ENCODE peak calls at places on chromosome 22, in six cellular contexts. Z is HT-29; J is naive thymus-derived CD8-positive, alpha-beta T cell; M is stimulated activated naive CD8-positive, alpha-beta T cell treated with anti-CD3 and anti-CD28 coated beads, Interleukin-15, Interleukin-2, amounts not matched to agents 100 U/mL and 50 U/mL, for 24 hours; Q is DMS153; Y is amygdala. E is an unnamed sample.

GRCh38 chr22:32776397-32776796 is 25.1 kb upstream of the TIMP3 start:
- DNase-seq in Z (no peak), J (no peak), M (no peak), Q (no peak), Y (no peak), E (no peak)

GRCh38 chr22:26842103-26842502 is 184.7 kb downstream of the MIAT start:
- DNase-seq in Z (no peak), J (no peak), M (no peak), Q (no peak), Y (no peak), E (no peak)

GRCh38 chr22:43534916-43535315 is 123.1 kb downstream of the MPPED1 start:
- DNase-seq in Z (no peak), J (no peak), M (no peak), Q (no peak), Y (no peak), E (no peak)

GRCh38 chr22:27820896-27821866 is 19.6 kb upstream of the MN1 start:
- DNase-seq in Z (no peak), J (no peak), M (no peak), Q (no peak), Y (no peak), E (no peak)

GRCh38 chr22:17705565-17706450 is 67.3 kb downstream of the BCL2L13 start:
- DNase-seq in Z (no peak), J (no peak), M (peak), Q (no peak), Y (no peak), E (no peak)

GRCh38 chr22:42643632-42644421 is 3.4 kb upstream of the ATP5MGL start:
- DNase-seq in Z (no peak), J (no peak), M (no peak), Q (no peak), Y (no peak), E (no peak)

GRCh38 chr22:27220349-27220748 is 563.0 kb downstream of the MIAT start:
- DNase-seq in Z (no peak), J (no peak), M (no peak), Q (no peak), Y (no peak), E (no peak)

GRCh38 chr22:48492371-48493320 is 1335.0 kb downstream of the BRD1 start:
- DNase-seq in Z (peak), J (no peak), M (peak), Q (peak), Y (peak), E (no peak)

GRCh38 chr22:28894320-28894719 is 10.9 kb downstream of the ZNRF3 start:
- DNase-seq in Z (no peak), J (no peak), M (no peak), Q (no peak), Y (no peak), E (no peak)

GRCh38 chr22:20155330-20156041 is 4.6 kb upstream of the CCDC188 start:
- DNase-seq in Z (peak), J (no peak), M (no peak), Q (peak), Y (peak), E (peak)

E was measured in NCI-H1092.